ENCODE peak calls at places on chromosomes 6 and 20, in ten cellular contexts. P is lower leg skin, L is foreskin fibroblast, N is pancreas, U is AG09309, Z is astrocyte, W is A549, O is BJ, E is right atrium auricular region, H is A673. G is an unnamed sample.

GRCh38 chr6:146871613-146872465 is 273.1 kb downstream of the ADGB start:
- DNase-seq in U (peak; percentile 81), W (no peak), H (peak; percentile 18), N (no peak), L (no peak), Z (peak; percentile 78), O (peak; percentile 70), E (no peak), P (no peak), G (no peak)

GRCh38 chr6:76817429-76817828 is 645.9 kb downstream of the HTR1B start:
- DNase-seq in O (no peak), H (no peak), W (no peak), E (no peak), L (no peak), U (no peak), N (no peak), Z (no peak), P (no peak), G (no peak)

GRCh38 chr20:53972179-53972578 is 98.2 kb downstream of the BCAS1 start:
- DNase-seq in E (no peak), U (no peak), L (no peak), N (no peak), H (peak; percentile 18), W (no peak), Z (no peak), O (no peak), P (no peak), G (no peak)

GRCh38 chr20:50464725-50465650 is 45.2 kb upstream of the PTPN1 start:
- DNase-seq in N (no peak), L (no peak), E (no peak), P (no peak), W (no peak), O (no peak), Z (no peak), U (no peak), H (no peak), G (no peak)

GRCh38 chr20:64106435-64106961 is 867 bp downstream of the NPBWR2 start:
- DNase-seq in H (no peak), P (no peak), N (no peak), W (no peak), L (no peak), E (no peak), O (no peak), U (no peak), Z (no peak), G (no peak)

GRCh38 chr6:2225422-2226392 is 19.7 kb downstream of the GMDS start:
- DNase-seq in E (no peak), H (no peak), U (no peak), N (peak; percentile 40), W (no peak), O (no peak), P (no peak), Z (no peak), L (no peak), G (no peak)

GRCh38 chr20:38609828-38610227 is 8.2 kb downstream of the ARHGAP40 start:
- DNase-seq in P (no peak), U (no peak), E (no peak), W (no peak), L (no peak), N (no peak), Z (no peak), O (no peak), H (no peak), G (no peak)

GRCh38 chr6:106084106-106084963 is 1.8 kb upstream of the PRDM1 start:
- DNase-seq in H (peak; percentile 71), P (no peak), O (no peak), L (peak; percentile 90), E (no peak), Z (peak; percentile 87), N (no peak), W (peak; percentile 42), U (peak; percentile 89), G (no peak)

GRCh38 chr20:58622671-58623578 is 28.2 kb upstream of the STX16 start:
- DNase-seq in W (no peak), H (no peak), U (peak; percentile 28), Z (peak; percentile 89), L (no peak), P (no peak), O (no peak), N (no peak), E (no peak), G (no peak)

GRCh38 chr6:16481680-16482079 is 243.3 kb downstream of the GMPR start:
- DNase-seq in N (no peak), Z (no peak), E (no peak), L (no peak), O (no peak), U (no peak), H (no peak), P (no peak), W (no peak), G (no peak)

GRCh38 chr6:29631209-29631810 is 1.7 kb downstream of the GABBR1 start:
- DNase-seq in Z (peak; percentile 12), E (no peak), O (no peak), L (no peak), H (no peak), W (no peak), U (no peak), P (no peak), N (no peak), G (no peak)

GRCh38 chr20:45343445-45343866 is 4.8 kb downstream of the SDC4 start:
- DNase-seq in H (no peak), O (no peak), U (no peak), Z (no peak), N (peak; percentile 82), P (no peak), W (no peak), E (no peak), L (no peak), G (no peak)

DNA sequence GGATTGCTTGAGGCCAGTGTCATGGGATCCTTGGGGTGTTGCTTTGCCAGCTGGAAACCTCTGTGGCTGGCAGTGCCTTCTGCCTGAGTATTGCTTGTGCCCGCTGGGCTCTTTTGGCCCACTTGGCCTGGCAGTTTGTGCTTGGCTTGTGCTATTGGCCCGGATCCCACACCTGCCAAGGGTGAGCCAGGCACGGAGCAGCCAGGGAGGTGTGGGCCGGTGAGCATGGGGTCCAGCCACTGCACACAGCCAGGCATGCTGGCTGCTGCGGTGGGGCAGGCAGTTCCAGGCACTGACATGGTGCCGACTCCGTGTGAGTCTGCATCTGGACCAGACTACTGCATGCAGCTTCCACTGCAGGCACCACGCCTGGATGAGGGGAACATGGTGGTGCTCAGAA is 62.5 kb upstream of the SYNCRIP start:
- DNase-seq in W (no peak), L (no peak), H (no peak), E (no peak), U (no peak), N (no peak), P (no peak), Z (no peak), O (no peak), G (no peak)
- H3K4me3 ChIP-seq in W (no peak overlapping the region), L (no peak overlapping the region), H (no peak overlapping the region), E (no peak overlapping the region), U (no peak overlapping the region), N (no peak overlapping the region), P (no peak overlapping the region), Z (no peak overlapping the region), O (no peak overlapping the region), G (no peak overlapping the region)

GRCh38 chr6:149190228-149190831 is 127.2 kb upstream of the TAB2 start:
- DNase-seq in N (no peak), P (no peak), W (no peak), O (no peak), E (no peak), U (no peak), Z (peak; percentile 12), L (no peak), H (peak; percentile 60), G (no peak)
- TF ChIP-seq CTCF in N (no peak), P (no peak), W (no peak), O (no peak), E (no peak), U (no peak), Z (no peak), L (no peak), H (peak; percentile 56), G (no peak)

GRCh38 chr6:44969446-44970175 is 358.5 kb upstream of the RUNX2 start:
- DNase-seq in W (no peak), E (no peak), Z (peak; percentile 34), N (no peak), P (no peak), O (no peak), U (no peak), H (peak; percentile 24), L (no peak), G (no peak)
- H3K4me3 ChIP-seq in W (no peak overlapping the region), E (no peak overlapping the region), Z (no peak overlapping the region), N (no peak overlapping the region), P (no peak overlapping the region), O (no peak overlapping the region), U (no peak overlapping the region), H (peak overlapping the region; percentile 15), L (no peak overlapping the region), G (no peak overlapping the region)

GRCh38 chr6:161866570-161866969 is 592.7 kb upstream of the AGPAT4 start:
- DNase-seq in Z (no peak), L (no peak), U (no peak), W (no peak), H (no peak), E (no peak), O (no peak), P (no peak), N (no peak), G (no peak)
- TF ChIP-seq CTCF in Z (no peak), L (no peak), U (no peak), W (no peak), H (no peak), E (no peak), O (no peak), P (no peak), N (no peak), G (no peak)

DNA sequence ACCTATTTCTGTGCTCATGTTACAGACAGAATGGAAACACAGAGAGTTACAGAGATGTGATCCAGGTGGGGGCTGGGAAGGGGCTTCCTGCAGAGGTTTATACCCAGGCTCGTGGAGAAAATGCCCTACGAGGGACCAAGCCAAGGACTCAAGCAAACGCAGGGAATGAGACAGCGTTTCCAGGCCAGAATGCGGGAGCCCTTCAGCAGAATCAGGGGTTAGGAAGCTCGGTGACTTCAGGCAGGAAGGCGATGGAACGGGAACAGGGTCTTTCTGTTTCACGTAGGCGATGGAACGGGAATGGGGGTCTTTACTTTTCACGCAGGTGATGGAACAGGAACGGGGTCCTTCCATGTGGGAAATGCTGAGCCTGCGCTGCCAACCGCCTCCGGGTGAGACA is 82.6 kb downstream of the THBS2 start:
- DNase-seq in E (no peak), N (no peak), O (no peak), Z (no peak), P (no peak), W (no peak), U (no peak), H (no peak), L (no peak), G (no peak)
- H3K4me3 ChIP-seq in E (no peak overlapping the region), N (no peak overlapping the region), O (no peak overlapping the region), Z (no peak overlapping the region), P (no peak overlapping the region), W (no peak overlapping the region), U (no peak overlapping the region), H (no peak overlapping the region), L (no peak overlapping the region), G (no peak overlapping the region)

G was measured in AG04449.